ENCODE peak calls at places on chromosomes 12 and 14, in eight cellular contexts. O, G, Z, I, R, K, Q and A are unnamed samples.

GRCh38 chr12:3705349-3705675 is 47.6 kb downstream of the CRACR2A start:
- DNase-seq in O (no peak), G (no peak), Z (no peak), I (no peak), R (no peak), K (no peak), Q (no peak), A (no peak)

GRCh38 chr12:30707628-30708342 is 12.1 kb upstream of the IPO8 start:
- DNase-seq in O (no peak), G (no peak), Z (peak), I (no peak), R (no peak), K (no peak), Q (no peak), A (no peak)

GRCh38 chr12:91778938-91779400 is 366.7 kb downstream of the BTG1 start:
- DNase-seq in O (peak), G (no peak), Z (peak), I (no peak), R (peak), K (peak), Q (no peak), A (peak)

GRCh38 chr12:116299548-116300150 is 22.2 kb upstream of the MED13L start:
- DNase-seq in O (peak), G (no peak), Z (no peak), I (no peak), R (no peak), K (no peak), Q (no peak), A (no peak)

GRCh38 chr14:61562321-61563161 is 132.8 kb upstream of the HIF1A start:
- DNase-seq in O (peak), G (no peak), Z (no peak), I (no peak), R (no peak), K (peak), Q (no peak), A (peak)

GRCh38 chr12:130053641-130054040 is 108.6 kb upstream of the FZD10 start:
- DNase-seq in O (no peak), G (no peak), Z (no peak), I (no peak), R (no peak), K (no peak), Q (peak), A (no peak)

GRCh38 chr14:56342419-56342901 is 224.2 kb downstream of the PELI2 start:
- DNase-seq in O (peak), G (no peak), Z (no peak), I (no peak), R (no peak), K (peak), Q (no peak), A (peak)

GRCh38 chr14:104222396-104223036 is 84.1 kb downstream of the KIF26A start:
- DNase-seq in O (no peak), G (no peak), Z (no peak), I (peak), R (no peak), K (no peak), Q (peak), A (no peak)

GRCh38 chr12:53937596-53938275 is 895 bp upstream of the HOXC13 start:
- DNase-seq in O (no peak), G (no peak), Z (no peak), I (no peak), R (no peak), K (no peak), Q (no peak), A (no peak)

GRCh38 chr12:66063976-66064375 is 66.6 kb downstream of the LLPH start:
- DNase-seq in O (no peak), G (no peak), Z (no peak), I (no peak), R (no peak), K (no peak), Q (no peak), A (no peak)

GRCh38 chr12:96237465-96238077 is 43.4 kb downstream of the ELK3 start:
- DNase-seq in O (peak), G (no peak), Z (peak), I (no peak), R (peak), K (peak), Q (peak), A (peak)

GRCh38 chr12:85279449-85280137 is 427 bp upstream of the ALX1 start:
- DNase-seq in O (peak), G (no peak), Z (no peak), I (peak), R (no peak), K (peak), Q (no peak), A (no peak)
- H3K4me3 ChIP-seq in O (peak), G (peak), Z (no peak), I (peak), R (peak), K (peak), Q (peak), A (peak)

GRCh38 chr14:100827140-100827517 is 1.2 kb downstream of the MEG3 start:
- DNase-seq in O (peak), G (no peak), Z (no peak), I (no peak), R (no peak), K (peak), Q (no peak), A (no peak)
- TF ChIP-seq CTCF in O (peak), G (peak), Z (no peak), I (peak), R (peak), K (peak), Q (peak), A (peak)

GRCh38 chr12:108747563-108747962 is 16.2 kb upstream of the CORO1C start:
- DNase-seq in O (no peak), G (no peak), Z (no peak), I (no peak), R (no peak), K (no peak), Q (no peak), A (no peak)
- H3K4me3 ChIP-seq in O (no peak), G (no peak), Z (no peak), I (no peak), R (no peak), K (no peak), Q (no peak), A (no peak)

DNA sequence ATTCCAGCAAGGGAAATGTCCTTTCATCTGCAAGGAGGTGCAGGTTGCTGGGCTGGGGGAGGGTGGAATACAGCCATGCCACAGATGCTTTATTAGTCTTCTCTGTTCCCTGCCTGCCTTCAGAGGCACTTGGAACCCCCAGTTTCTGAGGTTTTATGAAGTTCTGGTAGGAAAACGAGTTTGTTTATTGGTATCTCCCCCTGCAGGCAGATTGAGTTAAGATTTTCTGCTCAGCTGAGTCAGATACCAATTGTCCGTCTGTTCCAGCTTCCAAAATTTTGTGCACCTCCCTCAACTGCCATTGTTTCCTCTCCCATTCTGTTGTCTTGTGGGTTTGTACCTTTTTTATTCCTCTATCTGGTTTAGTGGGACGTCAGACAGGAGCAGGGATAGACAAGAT is 155.6 kb downstream of the ETV6 start:
- DNase-seq in O (no peak), G (no peak), Z (no peak), I (no peak), R (no peak), K (no peak), Q (no peak), A (no peak)
- TF ChIP-seq CTCF in O (peak), G (no peak), Z (peak), I (no peak), R (no peak), K (peak), Q (no peak), A (peak)

GRCh38 chr14:98296895-98297294 is 975.1 kb downstream of the BCL11B start:
- DNase-seq in O (no peak), G (no peak), Z (no peak), I (no peak), R (no peak), K (no peak), Q (no peak), A (no peak)
- H3K4me3 ChIP-seq in O (no peak), G (no peak), Z (no peak), I (no peak), R (no peak), K (no peak), Q (no peak), A (no peak)